ENCODE peak calls at places on chromosomes 5 and 9, in seven cellular contexts. One of them, this sample, is unnamed.

GRCh38 chr5:77568082-77568481 is 70.4 kb downstream of the OTP start:
- DNase-seq in astrocyte of the spinal cord: no peak
- DNase-seq in tibial artery: no peak
- DNase-seq in astrocyte: no peak
- DNase-seq in CD8-positive, alpha-beta T cell: no peak
- DNase-seq in A673: no peak
- DNase-seq in AG09319: no peak
- DNase-seq in this sample: no peak

GRCh38 chr5:95841914-95842812 is 19.6 kb upstream of the GLRX start:
- DNase-seq in astrocyte of the spinal cord: no peak
- DNase-seq in astrocyte: no peak
- DNase-seq in CD8-positive, alpha-beta T cell: no peak
- DNase-seq in A673: no peak
- DNase-seq in tibial artery: peak
- DNase-seq in AG09319: peak
- DNase-seq in this sample: no peak

GRCh38 chr5:145244788-145245187 is 590.4 kb downstream of the PRELID2 start:
- DNase-seq in A673: no peak
- DNase-seq in astrocyte: peak
- DNase-seq in CD8-positive, alpha-beta T cell: no peak
- DNase-seq in astrocyte of the spinal cord: peak
- DNase-seq in AG09319: no peak
- DNase-seq in tibial artery: no peak
- DNase-seq in this sample: no peak

GRCh38 chr9:4225291-4226119 is 74.4 kb downstream of the GLIS3 start:
- DNase-seq in CD8-positive, alpha-beta T cell: no peak
- DNase-seq in A673: no peak
- DNase-seq in AG09319: no peak
- DNase-seq in astrocyte: peak
- DNase-seq in astrocyte of the spinal cord: peak
- DNase-seq in tibial artery: no peak
- DNase-seq in this sample: no peak

GRCh38 chr9:21267806-21268657 is 28.2 kb upstream of the IFNA14 start:
- DNase-seq in AG09319: no peak
- DNase-seq in A673: no peak
- DNase-seq in astrocyte of the spinal cord: no peak
- DNase-seq in tibial artery: no peak
- DNase-seq in CD8-positive, alpha-beta T cell: no peak
- DNase-seq in astrocyte: no peak
- DNase-seq in this sample: no peak

GRCh38 chr5:180523629-180524466 is 29.7 kb downstream of the CNOT6 start:
- DNase-seq in AG09319: no peak
- DNase-seq in CD8-positive, alpha-beta T cell: no peak
- DNase-seq in astrocyte of the spinal cord: peak
- DNase-seq in astrocyte: no peak
- DNase-seq in tibial artery: no peak
- DNase-seq in A673: peak
- DNase-seq in this sample: no peak

GRCh38 chr5:53616939-53617549 is 56.6 kb downstream of the NDUFS4 start:
- DNase-seq in astrocyte of the spinal cord: peak
- DNase-seq in tibial artery: no peak
- DNase-seq in CD8-positive, alpha-beta T cell: no peak
- DNase-seq in AG09319: no peak
- DNase-seq in A673: peak
- DNase-seq in astrocyte: peak
- DNase-seq in this sample: no peak

GRCh38 chr9:98311541-98311940 is 56.1 kb upstream of the TBC1D2 start:
- DNase-seq in tibial artery: no peak
- DNase-seq in astrocyte: no peak
- DNase-seq in CD8-positive, alpha-beta T cell: no peak
- DNase-seq in A673: no peak
- DNase-seq in AG09319: no peak
- DNase-seq in astrocyte of the spinal cord: no peak
- DNase-seq in this sample: no peak

GRCh38 chr9:17906204-17906840 is 327.5 kb downstream of the SH3GL2 start:
- DNase-seq in astrocyte of the spinal cord: no peak
- DNase-seq in tibial artery: peak
- DNase-seq in CD8-positive, alpha-beta T cell: no peak
- DNase-seq in A673: no peak
- DNase-seq in astrocyte: no peak
- DNase-seq in AG09319: no peak
- DNase-seq in this sample: peak

GRCh38 chr9:110142868-110143866 is 64.8 kb downstream of the C9orf152 start:
- DNase-seq in AG09319: no peak
- DNase-seq in astrocyte: no peak
- DNase-seq in astrocyte of the spinal cord: no peak
- DNase-seq in A673: peak
- DNase-seq in tibial artery: no peak
- DNase-seq in CD8-positive, alpha-beta T cell: no peak
- DNase-seq in this sample: peak

GRCh38 chr5:36523450-36523849 is 83.0 kb upstream of the SLC1A3 start:
- DNase-seq in AG09319: no peak
- DNase-seq in tibial artery: no peak
- DNase-seq in CD8-positive, alpha-beta T cell: no peak
- DNase-seq in A673: no peak
- DNase-seq in astrocyte of the spinal cord: no peak
- DNase-seq in astrocyte: no peak
- DNase-seq in this sample: no peak

GRCh38 chr5:143680672-143681259 is 131.2 kb upstream of the HMHB1 start:
- DNase-seq in CD8-positive, alpha-beta T cell: no peak
- DNase-seq in A673: no peak
- DNase-seq in astrocyte: no peak
- DNase-seq in tibial artery: no peak
- DNase-seq in AG09319: no peak
- DNase-seq in astrocyte of the spinal cord: no peak
- DNase-seq in this sample: no peak

GRCh38 chr5:73496984-73497457 is 1.2 kb upstream of the BTF3 start:
- DNase-seq in CD8-positive, alpha-beta T cell: no peak
- DNase-seq in AG09319: no peak
- DNase-seq in astrocyte: peak
- DNase-seq in astrocyte of the spinal cord: peak
- DNase-seq in tibial artery: no peak
- DNase-seq in A673: peak
- DNase-seq in this sample: no peak

GRCh38 chr5:167982-168660 is 23.2 kb upstream of the LRRC14B start:
- DNase-seq in AG09319: peak
- DNase-seq in astrocyte of the spinal cord: peak
- DNase-seq in tibial artery: peak
- DNase-seq in CD8-positive, alpha-beta T cell: no peak
- DNase-seq in astrocyte: peak
- DNase-seq in A673: no peak
- DNase-seq in this sample: no peak

GRCh38 chr5:142717582-142718215 is 31.8 kb upstream of the FGF1 start:
- DNase-seq in AG09319: peak
- DNase-seq in A673: peak
- DNase-seq in tibial artery: no peak
- DNase-seq in CD8-positive, alpha-beta T cell: no peak
- DNase-seq in astrocyte of the spinal cord: peak
- DNase-seq in astrocyte: peak
- DNase-seq in this sample: no peak

GRCh38 chr9:92032891-92033290 is 82.3 kb downstream of the SPTLC1 start:
- DNase-seq in astrocyte of the spinal cord: no peak
- DNase-seq in A673: no peak
- DNase-seq in CD8-positive, alpha-beta T cell: no peak
- DNase-seq in AG09319: no peak
- DNase-seq in tibial artery: no peak
- DNase-seq in astrocyte: no peak
- DNase-seq in this sample: no peak

DNA sequence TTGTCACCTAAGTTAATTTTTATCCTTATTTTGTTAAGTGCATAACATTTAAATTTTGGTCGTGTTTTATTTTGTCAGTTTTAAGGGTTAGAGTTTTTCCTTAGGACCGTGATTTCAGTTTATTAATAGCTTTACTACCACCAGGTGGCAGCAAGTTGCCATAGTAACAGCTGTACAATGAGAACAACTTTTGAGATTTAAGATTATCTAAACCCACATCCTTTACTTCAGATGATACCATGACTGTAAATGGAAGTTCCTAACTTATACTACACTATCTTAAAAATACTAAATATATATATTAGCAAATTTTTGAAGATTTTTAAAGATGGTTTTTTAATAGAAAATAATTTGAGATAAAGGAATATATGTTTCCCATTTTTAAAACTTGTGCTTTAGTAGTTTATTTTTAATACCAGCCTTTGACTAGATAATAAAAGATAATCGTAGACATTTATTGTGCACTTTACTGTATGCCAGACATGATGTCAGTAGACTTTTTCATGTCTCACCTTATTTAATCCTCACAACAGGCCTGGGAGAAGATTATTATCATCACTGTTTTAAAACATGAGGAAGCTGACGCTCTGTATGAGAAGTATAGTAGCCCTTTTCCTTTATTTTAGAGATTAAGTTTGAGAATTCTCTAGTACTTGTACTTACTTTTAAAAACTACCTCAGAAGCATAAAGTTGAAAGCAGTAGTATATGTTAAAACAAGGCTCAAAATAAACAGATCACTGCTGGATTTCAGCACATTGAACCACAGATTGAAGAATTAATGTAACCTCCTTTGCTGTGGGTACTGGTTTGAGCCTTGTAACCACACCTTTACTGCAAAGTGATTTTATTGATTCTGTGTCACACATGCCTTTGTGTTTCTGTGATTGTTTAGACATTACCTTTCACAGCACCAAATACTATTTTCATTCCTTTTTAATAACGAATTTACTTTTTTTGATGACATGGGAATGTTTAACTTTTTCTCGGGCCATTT is 27.5 kb downstream of the SREK1 start:
- DNase-seq in CD8-positive, alpha-beta T cell: peak
- DNase-seq in astrocyte: peak
- DNase-seq in tibial artery: no peak
- DNase-seq in AG09319: peak
- DNase-seq in A673: peak
- DNase-seq in astrocyte of the spinal cord: peak
- DNase-seq in this sample: peak
- TF ChIP-seq CTCF in CD8-positive, alpha-beta T cell: peak
- TF ChIP-seq CTCF in astrocyte: peak
- TF ChIP-seq CTCF in tibial artery: peak
- TF ChIP-seq CTCF in AG09319: peak
- TF ChIP-seq CTCF in A673: peak
- TF ChIP-seq CTCF in astrocyte of the spinal cord: peak
- TF ChIP-seq CTCF in this sample: peak

GRCh38 chr9:93910598-93910997 is 44.6 kb downstream of the BARX1 start:
- DNase-seq in CD8-positive, alpha-beta T cell: no peak
- DNase-seq in A673: no peak
- DNase-seq in astrocyte of the spinal cord: no peak
- DNase-seq in astrocyte: no peak
- DNase-seq in AG09319: no peak
- DNase-seq in tibial artery: no peak
- DNase-seq in this sample: no peak
- TF ChIP-seq CTCF in CD8-positive, alpha-beta T cell: no peak
- TF ChIP-seq CTCF in A673: no peak
- TF ChIP-seq CTCF in astrocyte of the spinal cord: no peak
- TF ChIP-seq CTCF in astrocyte: no peak
- TF ChIP-seq CTCF in AG09319: no peak
- TF ChIP-seq CTCF in tibial artery: no peak
- TF ChIP-seq CTCF in this sample: no peak

GRCh38 chr5:7347377-7347776 is 48.6 kb upstream of the ADCY2 start:
- DNase-seq in CD8-positive, alpha-beta T cell: no peak
- DNase-seq in AG09319: no peak
- DNase-seq in astrocyte: no peak
- DNase-seq in tibial artery: no peak
- DNase-seq in astrocyte of the spinal cord: no peak
- DNase-seq in A673: peak
- DNase-seq in this sample: no peak

DNA sequence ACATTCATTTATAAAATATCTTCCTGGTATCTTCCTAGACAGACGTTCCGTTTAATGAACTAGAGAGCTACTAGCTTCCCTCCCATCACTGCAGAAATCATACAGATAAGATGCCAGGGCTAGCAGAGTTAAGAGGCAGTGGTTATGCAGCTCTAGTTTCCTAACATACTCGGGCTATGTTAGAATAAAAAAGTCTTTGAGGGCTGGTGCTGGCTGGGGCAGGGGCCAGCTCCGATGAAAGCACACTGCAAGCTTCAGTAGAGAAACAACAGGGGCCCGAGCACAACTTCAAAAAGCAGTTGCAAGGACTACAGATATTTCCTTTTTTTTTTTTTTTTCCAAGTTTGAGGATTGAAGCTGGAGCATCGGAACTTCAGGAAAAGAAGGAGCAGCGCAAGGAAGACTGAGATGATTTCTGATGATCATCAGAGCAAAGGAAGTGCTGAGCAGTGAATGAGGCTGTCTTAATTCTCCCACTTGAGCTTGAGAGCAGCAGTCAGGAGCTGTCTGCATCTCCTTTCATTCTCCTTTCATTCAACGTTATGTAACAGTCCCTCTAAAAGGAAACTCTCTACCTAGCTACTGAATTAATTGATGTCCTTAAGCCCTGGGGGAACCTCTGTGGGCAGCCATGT is 47.7 kb upstream of the ADCY2 start:
- DNase-seq in CD8-positive, alpha-beta T cell: no peak
- DNase-seq in astrocyte of the spinal cord: no peak
- DNase-seq in astrocyte: no peak
- DNase-seq in tibial artery: no peak
- DNase-seq in A673: no peak
- DNase-seq in AG09319: no peak
- DNase-seq in this sample: no peak
- TF ChIP-seq CTCF in CD8-positive, alpha-beta T cell: no peak
- TF ChIP-seq CTCF in astrocyte of the spinal cord: no peak
- TF ChIP-seq CTCF in astrocyte: no peak
- TF ChIP-seq CTCF in tibial artery: no peak
- TF ChIP-seq CTCF in A673: no peak
- TF ChIP-seq CTCF in AG09319: no peak
- TF ChIP-seq CTCF in this sample: no peak

GRCh38 chr5:176317534-176318374 is 43.8 kb downstream of the KIAA1191 start:
- DNase-seq in CD8-positive, alpha-beta T cell: no peak
- DNase-seq in astrocyte: no peak
- DNase-seq in A673: no peak
- DNase-seq in tibial artery: no peak
- DNase-seq in astrocyte of the spinal cord: no peak
- DNase-seq in AG09319: no peak
- DNase-seq in this sample: no peak

GRCh38 chr5:176320577-176320976 is 41.0 kb downstream of the KIAA1191 start:
- DNase-seq in AG09319: no peak
- DNase-seq in A673: peak
- DNase-seq in astrocyte: no peak
- DNase-seq in astrocyte of the spinal cord: no peak
- DNase-seq in CD8-positive, alpha-beta T cell: no peak
- DNase-seq in tibial artery: no peak
- DNase-seq in this sample: no peak

DNA sequence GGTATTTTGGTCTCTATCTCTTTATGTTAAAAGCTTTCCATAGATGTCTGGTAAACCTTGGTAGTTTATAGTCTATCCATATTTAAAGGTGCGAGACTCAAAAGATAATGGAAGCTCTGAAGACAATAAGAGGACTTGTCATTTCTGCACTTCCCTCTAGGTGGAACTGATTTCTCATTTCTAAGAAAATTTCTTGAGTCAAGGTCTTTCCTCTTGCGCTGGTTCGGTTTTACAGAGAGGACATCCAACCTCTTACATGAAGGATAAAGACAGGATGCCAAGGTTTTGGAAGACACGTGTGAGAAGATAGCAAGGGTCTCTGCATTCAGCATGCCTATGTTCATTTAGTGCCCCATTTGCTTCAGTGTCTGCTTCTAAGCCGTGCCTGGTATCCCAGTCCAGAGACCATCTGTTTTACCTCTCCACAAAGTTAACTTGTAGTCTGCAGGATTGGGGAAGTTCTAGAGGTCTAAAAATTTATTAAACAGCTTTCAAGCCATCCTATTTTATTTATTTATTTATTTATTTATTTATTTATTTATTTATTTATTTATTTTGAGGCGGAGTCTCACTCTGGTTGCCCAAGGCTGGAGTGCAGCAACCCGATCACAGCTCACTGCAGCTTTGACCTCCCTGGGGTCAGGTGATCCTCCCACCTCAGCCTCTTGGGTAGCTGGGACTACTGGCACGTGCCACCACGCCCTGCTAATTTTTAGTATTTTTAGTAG is 41.6 kb downstream of the KIAA1191 start:
- DNase-seq in astrocyte: no peak
- DNase-seq in A673: peak
- DNase-seq in AG09319: no peak
- DNase-seq in tibial artery: no peak
- DNase-seq in astrocyte of the spinal cord: peak
- DNase-seq in CD8-positive, alpha-beta T cell: no peak
- DNase-seq in this sample: no peak
- TF ChIP-seq CTCF in astrocyte: peak
- TF ChIP-seq CTCF in A673: peak
- TF ChIP-seq CTCF in AG09319: no peak
- TF ChIP-seq CTCF in tibial artery: no peak
- TF ChIP-seq CTCF in astrocyte of the spinal cord: peak
- TF ChIP-seq CTCF in CD8-positive, alpha-beta T cell: no peak
- TF ChIP-seq CTCF in this sample: no peak

This sample was measured in GM06990.